ENCODE peak calls at places on chromosomes 11 and 22, in five cellular contexts. E is PC-9, W is PC-3, L is mucosa of descending colon, G is adipocyte. Z is an unnamed sample. For H3K4me1, the result is how much of the 10 kb centered on the place peaks cover.

GRCh38 chr11:47202569-47202968 is 12.2 kb upstream of the DDB2 start:
- DNase-seq in E (no peak), L (no peak), G (no peak), W (no peak), Z (no peak)

GRCh38 chr11:3095712-3096361 is 38.6 kb upstream of the CARS1 start:
- DNase-seq in L (no peak), G (peak), E (peak), W (peak), Z (no peak)

GRCh38 chr11:17256512-17256911 is 20.0 kb upstream of the NUCB2 start:
- DNase-seq in E (peak), W (peak), L (no peak), G (peak), Z (no peak)

GRCh38 chr11:32006799-32007388 is 84.0 kb upstream of the RCN1 start:
- DNase-seq in G (peak), E (peak), W (peak), L (no peak), Z (no peak)

GRCh38 chr11:79174045-79175008 is 266.5 kb downstream of the TENM4 start:
- DNase-seq in L (no peak), G (no peak), W (no peak), E (no peak), Z (no peak)

GRCh38 chr22:25563757-25564319 is 637 bp upstream of the GRK3 start:
- DNase-seq in E (no peak), W (no peak), L (peak), G (peak), Z (no peak)

GRCh38 chr11:73236879-73237278 is 18.8 kb downstream of the P2RY2 start:
- DNase-seq in E (peak), G (peak), L (no peak), W (peak), Z (no peak)

GRCh38 chr11:97815667-97816066 is 1205.1 kb upstream of the CNTN5 start:
- DNase-seq in G (peak), W (no peak), E (no peak), L (no peak), Z (no peak)

GRCh38 chr11:12189543-12190235 is 79.3 kb downstream of the MICAL2 start:
- DNase-seq in G (no peak), L (no peak), E (no peak), W (no peak), Z (no peak)

GRCh38 chr22:27642104-27642800 is 159.3 kb downstream of the MN1 start:
- DNase-seq in E (no peak), L (no peak), G (no peak), W (no peak), Z (no peak)

GRCh38 chr11:37141707-37142106 is 543.7 kb upstream of the RAG2 start:
- DNase-seq in G (no peak), E (no peak), L (no peak), W (peak), Z (no peak)

GRCh38 chr11:67483901-67484665 is 1.3 kb downstream of the AIP start:
- DNase-seq in L (peak), W (no peak), E (peak), G (no peak), Z (no peak)

GRCh38 chr22:37334859-37335818 is 52.8 kb downstream of the CYTH4 start:
- DNase-seq in W (peak), G (no peak), L (no peak), E (no peak), Z (no peak)

GRCh38 chr11:34339149-34340064 is 18.4 kb downstream of the ABTB2 start:
- DNase-seq in W (peak), E (peak), L (no peak), G (no peak), Z (no peak)

GRCh38 chr11:61686469-61686868 is 6.3 kb downstream of the DAGLA start:
- DNase-seq in W (no peak), E (no peak), L (no peak), G (no peak), Z (no peak)
- H3K4me1 ChIP-seq in W (under half), E (under half), L (under half), G (under half), Z (under half)

GRCh38 chr11:10366568-10367331 is 61.9 kb downstream of the ADM start:
- DNase-seq in L (peak), G (peak), W (peak), E (peak), Z (peak)
- H3K4me1 ChIP-seq in L (under half), G (under half), W (under half), E (under half), Z (under half)

GRCh38 chr11:76131142-76131541 is 75.2 kb downstream of the WNT11 start:
- DNase-seq in L (no peak), W (no peak), E (no peak), G (no peak), Z (no peak)
- H3K4me1 ChIP-seq in L (under half), W (under half), E (under half), G (half or more), Z (under half)

GRCh38 chr11:76671236-76671590 is 666 bp upstream of the LRRC32 start:
- DNase-seq in G (no peak), W (no peak), L (no peak), E (no peak), Z (no peak)

GRCh38 chr11:76672431-76673163 is 2.0 kb upstream of the LRRC32 start:
- DNase-seq in G (no peak), W (no peak), E (no peak), L (peak), Z (no peak)

GRCh38 chr11:76671626-76672309 is 1.2 kb upstream of the LRRC32 start:
- DNase-seq in G (no peak), E (no peak), L (no peak), W (no peak), Z (no peak)

GRCh38 chr11:76669901-76670474 is 559 bp downstream of the LRRC32 start:
- DNase-seq in L (peak), W (no peak), E (no peak), G (peak), Z (peak)

DNA sequence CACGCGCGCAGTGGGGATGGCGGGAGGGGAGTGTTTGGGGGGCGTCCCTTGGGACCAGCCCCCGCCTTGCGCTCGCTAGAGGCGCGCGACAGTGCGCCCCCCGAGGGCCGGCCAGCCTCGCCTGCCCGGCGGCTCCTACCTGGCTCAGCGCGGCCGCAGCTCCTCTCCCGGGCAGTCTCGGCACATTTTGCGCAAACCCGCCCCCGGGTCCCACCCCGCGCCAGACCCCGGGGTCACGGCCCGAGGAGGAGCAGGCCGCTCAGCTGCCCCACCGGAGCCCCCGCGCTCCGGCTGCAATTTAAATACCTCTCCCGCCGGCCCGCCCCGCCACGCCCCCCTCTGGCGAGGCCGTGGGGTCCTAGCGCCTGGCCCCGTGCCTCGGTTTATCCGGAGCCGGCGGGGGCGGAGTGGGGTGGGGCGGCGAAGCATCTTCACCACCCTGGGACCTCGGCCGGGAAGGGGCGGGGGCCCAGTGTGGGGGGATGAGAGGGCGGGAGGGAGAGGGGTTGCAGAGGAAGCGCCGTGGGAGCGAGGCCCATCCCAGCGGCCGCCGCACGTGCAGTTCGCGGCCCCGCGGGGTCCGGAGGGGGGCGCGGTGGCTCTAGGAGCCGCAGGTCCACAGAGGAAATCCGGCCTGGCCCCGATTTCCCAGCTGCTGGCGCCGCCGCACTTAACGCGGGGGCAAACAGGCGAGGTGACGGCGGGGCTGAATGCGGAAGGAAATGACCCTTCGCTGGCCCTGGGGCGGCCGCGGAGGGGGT is at the start of gene LRRC32:
- DNase-seq in E (no peak), G (peak), L (peak), W (no peak), Z (no peak)
- H3K4me1 ChIP-seq in E (under half), G (under half), L (under half), W (under half), Z (half or more)